ENCODE peak calls at places on chromosomes 5 and 9, in five cellular contexts. One of them, this sample, is unnamed.

GRCh38 chr5:178488696-178489095 is 101.5 kb downstream of the COL23A1 start:
- DNase-seq in AG10803: no peak
- DNase-seq in MCF 10A: no peak
- DNase-seq in D721Med: no peak
- DNase-seq in fibroblast of lung: no peak
- DNase-seq in this sample: no peak

GRCh38 chr9:3331801-3332200 is 194.0 kb downstream of the RFX3 start:
- DNase-seq in AG10803: no peak
- DNase-seq in MCF 10A: peak
- DNase-seq in D721Med: no peak
- DNase-seq in fibroblast of lung: no peak
- DNase-seq in this sample: no peak

GRCh38 chr9:129626944-129627297 is 958 bp downstream of the NTMT1 start:
- DNase-seq in AG10803: peak
- DNase-seq in MCF 10A: peak
- DNase-seq in D721Med: no peak
- DNase-seq in fibroblast of lung: peak
- DNase-seq in this sample: no peak

GRCh38 chr5:57470339-57470738 is 12.3 kb downstream of the ACTBL2 start:
- DNase-seq in AG10803: peak
- DNase-seq in MCF 10A: no peak
- DNase-seq in D721Med: no peak
- DNase-seq in fibroblast of lung: no peak
- DNase-seq in this sample: no peak

GRCh38 chr5:4938941-4939546 is 201.1 kb upstream of the ADAMTS16 start:
- DNase-seq in AG10803: no peak
- DNase-seq in MCF 10A: no peak
- DNase-seq in D721Med: no peak
- DNase-seq in fibroblast of lung: no peak
- DNase-seq in this sample: no peak

GRCh38 chr5:35198096-35198495 is 32.2 kb downstream of the PRLR start:
- DNase-seq in AG10803: peak
- DNase-seq in MCF 10A: peak
- DNase-seq in D721Med: no peak
- DNase-seq in fibroblast of lung: peak
- DNase-seq in this sample: peak

GRCh38 chr9:131382850-131383729 is 10.8 kb upstream of the PRRC2B start:
- DNase-seq in AG10803: peak
- DNase-seq in MCF 10A: peak
- DNase-seq in D721Med: peak
- DNase-seq in fibroblast of lung: peak
- DNase-seq in this sample: peak

GRCh38 chr9:31032206-31032605 is 1352.2 kb upstream of the ACO1 start:
- DNase-seq in AG10803: no peak
- DNase-seq in MCF 10A: no peak
- DNase-seq in D721Med: no peak
- DNase-seq in fibroblast of lung: no peak
- DNase-seq in this sample: no peak

GRCh38 chr9:123267481-123268239 is 726 bp downstream of the STRBP start:
- DNase-seq in AG10803: no peak
- DNase-seq in MCF 10A: no peak
- DNase-seq in D721Med: no peak
- DNase-seq in fibroblast of lung: no peak
- DNase-seq in this sample: peak

GRCh38 chr5:61263561-61264272 is 68.3 kb upstream of the ZSWIM6 start:
- DNase-seq in AG10803: no peak
- DNase-seq in MCF 10A: no peak
- DNase-seq in D721Med: no peak
- DNase-seq in fibroblast of lung: no peak
- DNase-seq in this sample: no peak

GRCh38 chr5:107830750-107831149 is 160.0 kb upstream of the EFNA5 start:
- DNase-seq in AG10803: no peak
- DNase-seq in MCF 10A: no peak
- DNase-seq in D721Med: no peak
- DNase-seq in fibroblast of lung: no peak
- DNase-seq in this sample: no peak
- TF ChIP-seq CTCF in AG10803: no peak
- TF ChIP-seq CTCF in MCF 10A: no peak
- TF ChIP-seq CTCF in D721Med: no peak
- TF ChIP-seq CTCF in fibroblast of lung: no peak
- TF ChIP-seq CTCF in this sample: no peak

DNA sequence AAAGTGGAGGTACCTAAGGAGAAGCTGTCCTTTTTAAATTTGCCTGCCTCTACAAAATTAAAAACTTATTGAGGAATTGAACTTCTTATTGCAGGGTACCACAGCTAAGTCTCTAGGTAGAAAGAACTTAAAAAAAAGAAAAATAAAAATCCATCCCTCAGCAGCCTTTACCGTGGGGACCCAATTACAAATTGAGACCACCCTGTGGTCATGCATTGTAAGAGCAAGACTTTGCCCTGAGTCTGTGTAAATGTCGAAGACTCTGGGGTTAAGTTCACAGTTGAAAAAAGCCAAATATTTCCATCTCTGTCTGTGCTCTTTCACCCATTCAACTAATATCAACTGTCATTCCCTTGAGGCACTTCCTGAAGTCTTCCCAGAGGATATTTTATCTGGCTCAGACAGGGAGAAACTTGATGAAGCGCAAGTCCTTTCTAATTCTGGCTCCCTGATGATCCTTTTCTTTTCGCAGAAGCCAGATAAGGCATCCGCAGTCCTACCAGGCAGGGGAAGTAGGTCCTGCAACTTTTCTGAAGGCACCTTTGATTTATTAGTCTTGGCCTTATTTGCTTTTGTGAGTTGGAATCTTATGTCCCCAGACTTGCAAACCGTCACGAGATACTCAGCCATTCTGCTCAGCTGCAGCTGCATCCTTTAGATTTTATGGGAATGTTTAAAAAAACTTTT is 323.8 kb upstream of the WWC1 start:
- DNase-seq in AG10803: peak
- DNase-seq in MCF 10A: no peak
- DNase-seq in D721Med: no peak
- DNase-seq in fibroblast of lung: peak
- DNase-seq in this sample: no peak
- TF ChIP-seq CTCF in AG10803: peak
- TF ChIP-seq CTCF in MCF 10A: no peak
- TF ChIP-seq CTCF in D721Med: no peak
- TF ChIP-seq CTCF in fibroblast of lung: no peak
- TF ChIP-seq CTCF in this sample: no peak

GRCh38 chr9:108671156-108671555 is 184.6 kb downstream of the ACTL7B start:
- DNase-seq in AG10803: peak
- DNase-seq in MCF 10A: peak
- DNase-seq in D721Med: no peak
- DNase-seq in fibroblast of lung: peak
- DNase-seq in this sample: peak
- TF ChIP-seq CTCF in AG10803: peak
- TF ChIP-seq CTCF in MCF 10A: peak
- TF ChIP-seq CTCF in D721Med: peak
- TF ChIP-seq CTCF in fibroblast of lung: peak
- TF ChIP-seq CTCF in this sample: peak

DNA sequence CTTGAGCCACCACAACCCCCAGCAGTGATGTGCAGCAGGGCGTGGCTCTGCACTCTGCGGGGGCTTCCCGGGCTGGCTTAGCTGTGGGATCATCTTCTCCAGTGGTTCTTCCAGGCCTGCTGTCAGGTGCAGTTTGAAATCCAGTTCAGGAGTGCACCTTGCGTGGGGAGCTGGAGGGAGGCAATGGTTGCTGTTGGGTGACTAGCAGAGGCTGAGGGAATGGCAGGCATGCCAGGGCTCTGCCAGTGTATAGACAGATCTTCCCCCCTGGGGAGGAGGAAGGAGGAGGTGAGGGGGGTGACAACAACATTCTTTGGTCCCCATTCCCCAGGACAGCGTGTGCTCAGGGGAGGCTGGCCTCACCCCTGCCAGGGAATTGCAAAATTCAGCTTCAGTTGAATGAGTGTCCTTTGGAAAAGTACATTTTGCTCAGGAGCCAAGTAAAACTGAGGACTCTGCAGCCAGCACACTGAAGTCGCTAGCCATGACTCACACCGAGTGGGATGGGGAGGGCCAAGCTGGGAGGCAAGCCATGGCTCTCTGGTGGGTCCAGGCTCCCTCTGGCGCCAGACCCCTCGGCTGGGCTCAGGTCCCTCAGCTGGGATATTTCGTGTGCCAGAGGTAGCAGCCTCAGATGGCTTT is 35.0 kb downstream of the ERGIC1 start:
- DNase-seq in AG10803: peak
- DNase-seq in MCF 10A: peak
- DNase-seq in D721Med: no peak
- DNase-seq in fibroblast of lung: peak
- DNase-seq in this sample: no peak
- TF ChIP-seq CTCF in AG10803: peak
- TF ChIP-seq CTCF in MCF 10A: no peak
- TF ChIP-seq CTCF in D721Med: no peak
- TF ChIP-seq CTCF in fibroblast of lung: peak
- TF ChIP-seq CTCF in this sample: no peak

DNA sequence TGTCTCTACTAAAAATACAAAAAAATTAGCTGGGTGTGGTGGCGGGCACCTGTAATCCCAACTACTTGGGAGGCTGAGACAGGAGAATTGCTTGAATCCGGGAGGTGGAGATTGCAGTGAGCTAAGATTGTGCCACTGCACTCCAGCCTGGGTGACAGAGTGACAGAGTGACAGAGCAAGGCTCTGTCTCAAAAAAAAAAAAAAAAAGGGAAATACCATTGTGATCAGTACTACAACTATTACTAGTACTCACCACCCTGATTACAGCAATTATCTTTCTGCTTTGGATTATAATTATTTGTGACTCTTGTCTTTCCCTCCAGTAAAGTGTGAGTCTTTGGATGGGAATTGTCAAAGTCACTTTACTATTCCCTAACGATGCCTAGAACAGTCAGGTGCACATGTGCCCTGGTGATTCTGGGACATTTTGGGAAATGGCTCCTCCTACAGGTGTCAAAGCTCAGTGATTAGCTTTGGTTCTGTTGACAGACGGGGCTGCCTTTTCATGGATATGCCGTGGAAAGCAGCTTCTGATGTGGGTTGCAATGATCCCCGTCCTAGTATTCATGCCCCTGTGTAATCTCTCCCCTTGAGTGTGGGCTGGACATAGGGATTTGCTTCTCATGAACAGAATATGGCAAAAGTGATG is 31.8 kb upstream of the FRRS1L start:
- DNase-seq in AG10803: no peak
- DNase-seq in MCF 10A: peak
- DNase-seq in D721Med: no peak
- DNase-seq in fibroblast of lung: no peak
- DNase-seq in this sample: no peak
- TF ChIP-seq CTCF in AG10803: no peak
- TF ChIP-seq CTCF in MCF 10A: no peak
- TF ChIP-seq CTCF in D721Med: peak
- TF ChIP-seq CTCF in fibroblast of lung: no peak
- TF ChIP-seq CTCF in this sample: no peak

DNA sequence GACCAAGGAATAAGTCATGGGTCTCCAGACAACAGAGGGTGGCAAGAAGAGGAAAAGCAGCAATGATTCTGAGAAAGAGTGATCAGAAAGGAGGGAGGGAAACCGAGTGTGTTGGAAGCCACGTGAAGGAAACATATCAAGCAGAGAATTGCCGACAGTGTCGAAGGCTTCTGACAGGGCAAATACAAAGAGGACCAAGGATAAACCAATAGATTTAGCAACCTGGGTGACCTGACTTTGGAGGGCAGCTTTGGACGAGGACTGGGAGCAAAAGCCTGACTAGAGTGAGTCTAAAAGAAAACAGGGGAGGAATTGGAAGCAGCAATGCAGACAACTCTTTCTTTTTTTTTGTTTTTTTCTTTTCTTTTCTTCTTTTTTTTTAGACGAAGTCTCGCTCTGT is 83.8 kb downstream of the WWC1 start:
- DNase-seq in AG10803: no peak
- DNase-seq in MCF 10A: no peak
- DNase-seq in D721Med: no peak
- DNase-seq in fibroblast of lung: no peak
- DNase-seq in this sample: no peak
- TF ChIP-seq CTCF in AG10803: no peak
- TF ChIP-seq CTCF in MCF 10A: no peak
- TF ChIP-seq CTCF in D721Med: no peak
- TF ChIP-seq CTCF in fibroblast of lung: no peak
- TF ChIP-seq CTCF in this sample: no peak

DNA sequence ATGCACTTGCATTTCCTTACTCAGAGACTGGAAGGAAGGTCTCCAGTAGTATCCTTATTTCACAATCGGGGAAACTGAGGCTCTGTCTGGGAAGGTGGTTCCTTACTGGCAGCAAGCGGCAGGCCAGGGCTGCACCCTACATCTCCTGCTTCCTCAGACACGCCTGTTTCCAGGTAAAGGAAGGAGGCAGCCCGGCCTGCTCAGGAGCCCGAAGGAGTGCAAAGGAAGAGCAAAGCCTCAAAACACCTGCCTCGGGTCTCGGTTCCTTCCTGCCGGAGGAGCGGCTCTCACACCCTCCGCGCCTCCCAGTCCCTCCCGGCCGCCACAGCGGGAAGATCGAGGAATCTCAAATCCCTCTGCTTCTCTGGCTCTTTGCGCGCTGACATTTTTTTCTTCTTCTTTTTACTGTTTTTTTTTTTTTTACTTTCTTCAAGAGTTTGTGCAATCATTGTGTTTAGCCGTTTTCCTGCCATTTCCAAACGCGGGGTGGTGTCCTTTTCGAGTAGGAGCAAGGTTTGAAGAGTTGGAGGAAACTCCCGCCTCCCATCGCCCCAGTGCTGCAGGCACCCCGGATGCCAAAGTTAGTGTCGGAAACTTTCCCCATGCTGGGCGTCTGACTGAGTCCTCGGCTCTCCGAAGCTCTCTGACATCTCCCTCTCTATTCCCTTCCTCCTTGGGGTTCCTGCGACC is 1.0 kb downstream of the GGTA1 start:
- DNase-seq in AG10803: peak
- DNase-seq in MCF 10A: peak
- DNase-seq in D721Med: no peak
- DNase-seq in fibroblast of lung: peak
- DNase-seq in this sample: peak
- TF ChIP-seq CTCF in AG10803: peak
- TF ChIP-seq CTCF in MCF 10A: no peak
- TF ChIP-seq CTCF in D721Med: no peak
- TF ChIP-seq CTCF in fibroblast of lung: no peak
- TF ChIP-seq CTCF in this sample: no peak

DNA sequence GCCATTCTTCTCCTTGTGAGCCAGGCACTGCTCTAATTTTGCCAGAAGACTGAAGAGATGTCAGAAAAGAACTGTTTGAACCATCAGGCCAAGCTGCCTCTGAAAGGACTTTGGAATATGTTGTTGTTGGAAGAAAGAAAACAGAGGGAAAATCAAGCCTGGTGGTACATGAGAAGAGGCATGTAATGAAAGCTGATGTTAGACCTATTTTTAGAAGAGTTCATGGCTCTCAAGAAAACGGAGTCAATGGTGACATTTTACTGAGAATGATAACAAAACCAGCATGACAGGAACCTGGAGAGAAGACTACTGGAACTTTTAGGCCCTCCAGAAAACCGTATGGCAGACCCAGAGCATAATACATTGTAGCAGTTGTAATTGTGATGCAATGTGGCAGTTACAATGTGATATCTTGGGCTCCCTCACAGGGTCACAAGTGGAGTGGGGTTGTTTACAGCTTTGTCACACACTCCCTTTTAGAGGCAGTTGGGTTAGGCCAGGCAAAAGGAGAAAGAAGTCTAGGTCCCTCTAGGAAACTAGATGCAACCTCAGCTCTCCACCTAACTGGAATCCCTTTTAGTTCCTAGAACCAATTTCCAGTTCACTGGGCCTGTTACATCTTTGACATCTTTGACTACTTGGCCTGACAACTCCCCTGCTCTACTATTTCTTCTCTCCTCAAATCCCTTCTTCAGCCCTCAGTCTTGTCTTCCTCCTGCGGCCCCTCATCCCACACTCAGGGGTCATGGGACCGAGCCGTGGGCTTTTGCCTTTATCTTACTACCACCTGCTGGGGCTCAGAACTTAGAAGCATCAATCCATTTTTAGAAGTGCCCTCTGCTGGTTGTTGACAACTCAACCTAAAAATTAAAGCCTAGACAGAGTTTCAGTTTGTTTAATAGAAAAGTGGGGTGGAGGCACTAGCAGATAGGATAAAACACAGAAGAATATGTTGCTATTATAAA is 61.2 kb upstream of the JAK2 start:
- DNase-seq in AG10803: peak
- DNase-seq in MCF 10A: peak
- DNase-seq in D721Med: no peak
- DNase-seq in fibroblast of lung: peak
- DNase-seq in this sample: no peak
- TF ChIP-seq CTCF in AG10803: peak
- TF ChIP-seq CTCF in MCF 10A: peak
- TF ChIP-seq CTCF in D721Med: peak
- TF ChIP-seq CTCF in fibroblast of lung: peak
- TF ChIP-seq CTCF in this sample: no peak

This sample was measured in nephron progenitor cell.